ENCODE peak calls at places on chromosomes 5 and 9, in six cellular contexts. L is kidney epithelial cell; B is epithelial cell of esophagus; C is CD8-positive, alpha-beta T cell; K is mesendoderm; R is K562. Y is an unnamed sample.
A peak's percentile ranks its signal among the peaks of the same experiment; 100 is the strongest.

GRCh38 chr9:2816476-2817141 is 27.3 kb downstream of the PUM3 start:
- DNase-seq in B (peak; percentile 35), L (no peak), K (peak; percentile 94), C (no peak), R (no peak), Y (peak; percentile 73)

GRCh38 chr5:128436825-128437224 is 101.2 kb downstream of the FBN2 start:
- DNase-seq in R (no peak), K (peak; percentile 86), L (peak; percentile 93), B (peak; percentile 94), C (no peak), Y (peak; percentile 86)

GRCh38 chr9:115364991-115365390 is 247.0 kb upstream of the TNC start:
- DNase-seq in C (no peak), B (no peak), L (no peak), R (no peak), K (no peak), Y (peak; percentile 22)

GRCh38 chr9:106403081-106403480 is 459.9 kb upstream of the ZNF462 start:
- DNase-seq in C (no peak), B (peak; percentile 82), K (peak; percentile 52), L (peak; percentile 58), R (no peak), Y (peak; percentile 25)

GRCh38 chr9:114004221-114004716 is 73.8 kb downstream of the AMBP start:
- DNase-seq in B (no peak), L (no peak), R (no peak), C (no peak), K (no peak), Y (peak; percentile 38)

GRCh38 chr5:115237066-115237465 is 25.6 kb downstream of the PGGT1B start:
- DNase-seq in K (no peak), R (no peak), L (no peak), C (no peak), B (no peak), Y (no peak)

GRCh38 chr9:17837931-17838330 is 259.1 kb downstream of the SH3GL2 start:
- DNase-seq in L (no peak), B (no peak), C (no peak), R (no peak), K (peak; percentile 79), Y (no peak)

GRCh38 chr9:89444212-89444611 is 53.7 kb downstream of the SEMA4D start:
- DNase-seq in K (no peak), L (no peak), R (no peak), C (peak; percentile 89), B (no peak), Y (no peak)

GRCh38 chr5:38434981-38435710 is 121.3 kb downstream of the LIFR start:
- DNase-seq in R (no peak), B (no peak), K (no peak), C (no peak), L (no peak), Y (no peak)

GRCh38 chr5:150662731-150663516 is 1.9 kb downstream of the MYOZ3 start:
- DNase-seq in L (no peak), C (no peak), K (peak; percentile 19), B (no peak), R (no peak), Y (no peak)

DNA sequence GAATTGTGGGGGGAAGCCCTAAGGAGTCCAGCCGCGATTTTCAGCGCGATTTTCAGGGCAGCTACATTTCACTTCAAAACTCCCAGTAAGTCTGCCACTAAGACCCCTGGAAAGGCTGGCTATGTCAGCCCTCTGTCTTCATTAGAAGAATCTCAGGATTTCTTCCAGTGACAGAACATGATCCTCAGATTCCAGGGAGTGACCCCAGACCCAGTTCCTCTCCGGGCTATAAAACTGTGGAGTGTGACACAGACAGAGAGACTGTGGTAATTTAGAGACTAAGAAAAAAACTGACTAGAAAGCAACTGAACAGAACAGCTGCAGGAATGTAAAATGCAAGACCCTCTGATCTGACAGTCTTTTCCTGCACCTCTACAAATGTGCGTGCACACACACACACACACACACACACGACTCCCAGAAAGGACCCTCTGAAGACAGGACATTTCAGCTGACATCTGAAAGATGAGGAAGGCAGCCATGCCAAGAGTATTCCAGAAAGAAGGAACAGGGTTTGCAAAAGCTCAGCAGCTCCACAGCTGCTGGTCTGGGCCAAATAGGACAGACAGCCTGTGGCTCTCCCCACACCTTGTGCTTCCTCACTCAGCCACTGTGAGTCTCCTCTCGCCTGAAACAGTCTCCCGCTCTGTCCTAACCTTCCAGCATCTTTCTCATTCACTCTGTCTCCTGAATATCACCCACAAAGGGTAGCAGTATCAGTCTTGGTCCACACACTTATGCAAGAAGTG is 188.9 kb downstream of the PALM2AKAP2 start:
- DNase-seq in K (peak; percentile 47), L (no peak), C (no peak), B (peak; percentile 30), R (no peak), Y (peak; percentile 37)
- H3K4me3 ChIP-seq in K (no peak overlapping the region), L (no peak overlapping the region), C (no peak overlapping the region), B (no peak overlapping the region), R (no peak overlapping the region), Y (no peak overlapping the region)

DNA sequence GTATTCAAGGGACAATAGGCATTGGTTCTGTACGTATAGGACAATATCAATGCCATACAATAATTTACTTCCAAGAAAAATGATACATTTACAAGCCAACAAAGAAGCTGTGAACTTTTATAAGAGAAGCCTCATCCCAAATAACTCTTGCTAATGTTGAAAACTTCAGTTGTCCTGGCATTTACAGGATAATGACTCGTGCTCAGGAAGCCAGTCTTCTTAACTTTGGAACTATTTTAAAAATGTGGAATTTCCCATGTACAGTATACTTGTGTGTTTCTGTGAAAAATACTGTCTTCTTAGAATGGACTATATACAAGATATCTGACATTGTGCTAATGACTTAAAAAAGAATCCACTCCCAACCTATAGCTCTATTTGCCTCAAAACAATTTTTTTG is 1479.3 kb upstream of the CDH9 start:
- DNase-seq in R (no peak), K (no peak), C (no peak), B (peak; percentile 17), L (peak; percentile 35), Y (no peak)
- H3K4me3 ChIP-seq in R (no peak overlapping the region), K (no peak overlapping the region), C (no peak overlapping the region), B (no peak overlapping the region), L (no peak overlapping the region), Y (no peak overlapping the region)

GRCh38 chr9:9913276-9913832 is 699.4 kb downstream of the PTPRD start:
- DNase-seq in R (no peak), L (peak; percentile 42), C (no peak), K (peak; percentile 17), B (no peak), Y (no peak)
- H3K4me3 ChIP-seq in R (no peak overlapping the region), L (no peak overlapping the region), C (no peak overlapping the region), K (no peak overlapping the region), B (no peak overlapping the region), Y (no peak overlapping the region)

GRCh38 chr9:72526901-72527800 is 5.7 kb downstream of the TMC1 start:
- DNase-seq in B (peak; percentile 83), C (peak; percentile 88), L (peak; percentile 96), K (peak; percentile 92), R (peak; percentile 34), Y (peak; percentile 95)
- H3K4me3 ChIP-seq in B (no peak overlapping the region), C (peak overlapping the region; percentile 32), L (no peak overlapping the region), K (no peak overlapping the region), R (no peak overlapping the region), Y (no peak overlapping the region)

GRCh38 chr9:122126340-122127333 is 32.9 kb downstream of the NDUFA8 start:
- DNase-seq in R (no peak), C (no peak), K (peak; percentile 91), B (peak; percentile 49), L (no peak), Y (peak; percentile 5)

GRCh38 chr9:122127396-122127798 is 32.2 kb downstream of the NDUFA8 start:
- DNase-seq in C (no peak), L (no peak), R (no peak), K (no peak), B (no peak), Y (no peak)

GRCh38 chr9:122124528-122124927 is 31.4 kb upstream of the TTLL11 start:
- DNase-seq in C (no peak), R (no peak), K (no peak), L (no peak), B (no peak), Y (no peak)

GRCh38 chr9:122125158-122125890 is 32.2 kb upstream of the TTLL11 start:
- DNase-seq in B (peak; percentile 82), L (no peak), C (peak; percentile 73), R (peak; percentile 88), K (peak; percentile 77), Y (peak; percentile 75)

DNA sequence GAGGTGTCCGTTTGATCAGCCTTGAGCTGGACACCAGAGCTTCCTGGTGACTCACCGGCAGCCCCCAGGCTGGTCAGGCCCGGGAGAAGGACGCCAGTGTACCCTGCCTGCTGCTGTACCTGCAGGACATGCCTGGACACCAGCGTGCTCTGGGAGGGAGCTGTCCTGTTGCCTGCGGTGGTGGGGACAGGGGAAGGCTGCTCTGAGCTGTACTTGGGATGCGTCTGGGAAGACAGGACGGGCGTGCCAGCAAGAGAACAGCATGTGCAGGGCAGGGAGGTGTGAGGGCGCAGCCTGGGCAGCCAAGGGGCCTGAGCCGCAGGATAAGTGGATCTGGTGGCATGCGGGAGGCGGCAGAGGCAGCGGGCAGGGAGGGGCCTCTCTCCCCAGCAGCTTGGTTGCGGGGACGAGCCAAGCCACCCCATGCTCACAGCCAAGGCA is 32.8 kb upstream of the TTLL11 start:
- DNase-seq in R (no peak), K (peak; percentile 56), L (no peak), B (peak; percentile 51), C (no peak), Y (peak; percentile 5)
- H3K4me3 ChIP-seq in R (no peak overlapping the region), K (no peak overlapping the region), L (no peak overlapping the region), B (no peak overlapping the region), C (no peak overlapping the region), Y (no peak overlapping the region)